ENCODE peak calls at places on chromosomes 1 and 21, in four cellular contexts. M is NCI-H345, W is colonic mucosa, H is head of caudate nucleus. P is an unnamed sample.

GRCh38 chr1:234324668-234325225 is 48.5 kb upstream of the COA6 start:
- DNase-seq in M (no peak), H (no peak), W (no peak), P (no peak)

GRCh38 chr1:223887724-223888428 is 42.1 kb upstream of the TP53BP2 start:
- DNase-seq in M (peak), H (no peak), W (no peak), P (peak)

GRCh38 chr1:224783006-224783651 is 146.3 kb upstream of the DNAH14 start:
- DNase-seq in W (no peak), H (no peak), M (peak), P (no peak)

GRCh38 chr1:89719502-89720306 is 86.8 kb downstream of the LRRC8C start:
- DNase-seq in W (no peak), H (no peak), M (no peak), P (no peak)

GRCh38 chr1:26723013-26723991 is 27.5 kb downstream of the ARID1A start:
- DNase-seq in H (peak), W (peak), M (peak), P (peak)

GRCh38 chr1:244349103-244349531 is 102.6 kb downstream of the ADSS2 start:
- DNase-seq in M (no peak), W (no peak), H (no peak), P (no peak)

GRCh38 chr21:38613686-38614085 is 115.4 kb upstream of the ERG start:
- DNase-seq in M (no peak), H (no peak), W (no peak), P (no peak)

GRCh38 chr1:20151906-20152598 is 12.9 kb downstream of the PLA2G2F start:
- DNase-seq in W (peak), H (peak), M (peak), P (peak)

GRCh38 chr1:104671684-104672353 is 922.1 kb downstream of the AMY1C start:
- DNase-seq in H (no peak), M (no peak), W (no peak), P (no peak)

GRCh38 chr1:19229229-19229628 is 19.2 kb upstream of the UBR4 start:
- DNase-seq in H (no peak), M (no peak), W (no peak), P (no peak)

GRCh38 chr1:200038987-200039848 is 11.7 kb downstream of the NR5A2 start:
- DNase-seq in W (peak), H (no peak), M (peak), P (no peak)

GRCh38 chr1:202164271-202165037 is 4.1 kb upstream of the PTPN7 start:
- DNase-seq in W (no peak), M (no peak), H (no peak), P (no peak)

GRCh38 chr1:19872190-19872589 is 10.0 kb upstream of the OTUD3 start:
- DNase-seq in M (peak), H (no peak), W (peak), P (no peak)

GRCh38 chr1:81428998-81429397 is 371.7 kb upstream of the ADGRL2 start:
- DNase-seq in M (no peak), H (no peak), W (no peak), P (no peak)

GRCh38 chr21:26715116-26715515 is 130.1 kb downstream of the ADAMTS1 start:
- DNase-seq in M (no peak), W (no peak), H (no peak), P (no peak)

GRCh38 chr1:42815938-42816599 is 853 bp upstream of the ERMAP start:
- DNase-seq in H (no peak), M (peak), W (no peak), P (no peak)

GRCh38 chr1:147723691-147724323 is 36.6 kb downstream of the GJA5 start:
- DNase-seq in M (peak), H (no peak), W (peak), P (peak)

GRCh38 chr1:194723067-194723466 is 1536.7 kb upstream of the B3GALT2 start:
- DNase-seq in W (no peak), M (no peak), H (no peak), P (no peak)

GRCh38 chr1:10738125-10738746 is 58.2 kb downstream of the CASZ1 start:
- DNase-seq in H (no peak), W (peak), M (peak), P (no peak)

GRCh38 chr1:187626056-187626455 is 797.3 kb downstream of the PLA2G4A start:
- DNase-seq in M (no peak), H (no peak), W (no peak), P (peak)

GRCh38 chr1:154478639-154479038 is 23.4 kb upstream of the TDRD10 start:
- DNase-seq in M (no peak), W (peak), H (no peak), P (no peak)

GRCh38 chr1:5640845-5641244 is 351.4 kb downstream of the NPHP4 start:
- DNase-seq in M (no peak), W (no peak), H (no peak), P (no peak)

GRCh38 chr1:117883620-117884019 is 45.8 kb downstream of the GDAP2 start:
- DNase-seq in W (no peak), H (no peak), M (no peak), P (no peak)

GRCh38 chr21:31710586-31710985 is 21.3 kb downstream of the SCAF4 start:
- DNase-seq in H (no peak), W (no peak), M (no peak), P (no peak)

GRCh38 chr1:17280436-17280835 is 27.6 kb upstream of the PADI4 start:
- DNase-seq in H (no peak), W (no peak), M (no peak), P (no peak)

GRCh38 chr1:53631622-53632310 is 107.2 kb downstream of the GLIS1 start:
- DNase-seq in H (no peak), M (no peak), W (no peak), P (no peak)

GRCh38 chr1:66535853-66536252 is 1.9 kb downstream of the SGIP1 start:
- DNase-seq in H (no peak), M (no peak), W (no peak), P (no peak)

GRCh38 chr21:43603230-43603626 is 56.1 kb downstream of the HSF2BP start:
- DNase-seq in H (no peak), M (peak), W (no peak), P (no peak)

P was measured in NCI-H460.